ENCODE peak calls at places on chromosomes 2 and 18, in five cellular contexts. Z, E, U, M and O are unnamed samples.
A peak's percentile ranks its signal among the peaks of the same experiment; 100 is the strongest.

GRCh38 chr2:191155608-191156071 is 4.8 kb upstream of the STAT4 start:
- DNase-seq in M (no peak), E (peak; percentile 60), Z (no peak), U (no peak), O (no peak)

GRCh38 chr18:58026395-58026794 is 17.6 kb upstream of the NEDD4L start:
- DNase-seq in Z (no peak), U (no peak), M (no peak), E (no peak), O (no peak)

GRCh38 chr18:10864722-10865121 is 284.6 kb downstream of the PIEZO2 start:
- DNase-seq in E (no peak), M (no peak), U (no peak), Z (no peak), O (no peak)

GRCh38 chr2:5742126-5742525 is 49.9 kb downstream of the SOX11 start:
- DNase-seq in Z (no peak), U (no peak), M (no peak), E (no peak), O (no peak)

GRCh38 chr2:73998451-73998850 is 13.7 kb downstream of the TET3 start:
- DNase-seq in E (no peak), U (no peak), M (no peak), Z (no peak), O (peak; percentile 1)

GRCh38 chr2:113169002-113169530 is 4.7 kb upstream of the PSD4 start:
- DNase-seq in E (peak; percentile 24), U (no peak), Z (no peak), M (no peak), O (no peak)

GRCh38 chr2:43175187-43175490 is 51.3 kb downstream of the ZFP36L2 start:
- DNase-seq in M (no peak), E (no peak), Z (no peak), U (no peak), O (no peak)

GRCh38 chr18:23301971-23302370 is 151.1 kb upstream of the RIOK3 start:
- DNase-seq in Z (no peak), E (no peak), M (no peak), U (no peak), O (no peak)

GRCh38 chr2:12759248-12759647 is 42.5 kb downstream of the TRIB2 start:
- DNase-seq in M (no peak), E (no peak), Z (no peak), U (no peak), O (no peak)

GRCh38 chr2:241611062-241611461 is 25.9 kb downstream of the THAP4 start:
- DNase-seq in M (no peak), E (no peak), Z (no peak), U (no peak), O (peak; percentile 15)

GRCh38 chr18:5649439-5649838 is 105.6 kb upstream of the EPB41L3 start:
- DNase-seq in U (no peak), E (no peak), M (no peak), Z (no peak), O (no peak)